ENCODE peak calls at places on chromosomes 12 and 14, in ten cellular contexts. E is testis; Y is MM.1S; D is heart left ventricle; X is WERI-Rb-1; Z is tibial nerve; G is HFF-Myc; R is GM12878; P is CD8-positive, alpha-beta T cell; S is psoas muscle. C is an unnamed sample.

GRCh38 chr12:50057000-50057841 is at the start of gene ASIC1:
- DNase-seq in E (peak; percentile 79), Y (peak; percentile 37), D (peak; percentile 66), X (peak; percentile 87), Z (peak; percentile 42), G (no peak), R (no peak), P (peak; percentile 14), S (peak; percentile 86), C (peak; percentile 75)

GRCh38 chr14:106094654-106095189 is 568.3 kb downstream of the TMEM121 start:
- DNase-seq in E (no peak), Y (no peak), D (no peak), X (peak; percentile 65), Z (no peak), G (no peak), R (no peak), P (no peak), S (peak; percentile 52), C (peak; percentile 6)

GRCh38 chr12:63844391-63845341 is at the start of gene SRGAP1:
- DNase-seq in E (peak; percentile 76), Y (no peak), D (peak; percentile 70), X (peak; percentile 58), Z (peak; percentile 50), G (no peak), R (no peak), P (no peak), S (peak; percentile 81), C (peak; percentile 26)

GRCh38 chr12:10395390-10395998 is 5.7 kb upstream of the KLRK1 start:
- DNase-seq in E (no peak), Y (no peak), D (no peak), X (no peak), Z (no peak), G (peak; percentile 79), R (peak; percentile 60), P (no peak), S (no peak), C (peak; percentile 12)

GRCh38 chr12:92759634-92760268 is 57.0 kb downstream of the PLEKHG7 start:
- DNase-seq in E (no peak), Y (no peak), D (no peak), X (no peak), Z (no peak), G (peak; percentile 90), R (no peak), P (no peak), S (no peak), C (no peak)

GRCh38 chr12:109627633-109628032 is 54.0 kb downstream of the MVK start:
- DNase-seq in E (no peak), Y (no peak), D (no peak), X (no peak), Z (no peak), G (no peak), R (no peak), P (no peak), S (no peak), C (no peak)

GRCh38 chr12:57430117-57430930 is 519 bp downstream of the R3HDM2 start:
- DNase-seq in E (peak; percentile 50), Y (peak; percentile 66), D (peak; percentile 54), X (no peak), Z (no peak), G (no peak), R (no peak), P (peak; percentile 33), S (peak; percentile 76), C (peak; percentile 41)

GRCh38 chr14:58680698-58681097 is 42.9 kb downstream of the DACT1 start:
- DNase-seq in E (no peak), Y (no peak), D (no peak), X (no peak), Z (no peak), G (no peak), R (no peak), P (no peak), S (no peak), C (no peak)

GRCh38 chr12:114848661-114849060 is 164.7 kb upstream of the TBX3 start:
- DNase-seq in E (peak; percentile 16), Y (no peak), D (no peak), X (no peak), Z (no peak), G (no peak), R (no peak), P (no peak), S (no peak), C (no peak)

GRCh38 chr14:52121441-52121840 is 52.6 kb upstream of the NID2 start:
- DNase-seq in E (no peak), Y (no peak), D (no peak), X (no peak), Z (no peak), G (no peak), R (no peak), P (no peak), S (no peak), C (no peak)

DNA sequence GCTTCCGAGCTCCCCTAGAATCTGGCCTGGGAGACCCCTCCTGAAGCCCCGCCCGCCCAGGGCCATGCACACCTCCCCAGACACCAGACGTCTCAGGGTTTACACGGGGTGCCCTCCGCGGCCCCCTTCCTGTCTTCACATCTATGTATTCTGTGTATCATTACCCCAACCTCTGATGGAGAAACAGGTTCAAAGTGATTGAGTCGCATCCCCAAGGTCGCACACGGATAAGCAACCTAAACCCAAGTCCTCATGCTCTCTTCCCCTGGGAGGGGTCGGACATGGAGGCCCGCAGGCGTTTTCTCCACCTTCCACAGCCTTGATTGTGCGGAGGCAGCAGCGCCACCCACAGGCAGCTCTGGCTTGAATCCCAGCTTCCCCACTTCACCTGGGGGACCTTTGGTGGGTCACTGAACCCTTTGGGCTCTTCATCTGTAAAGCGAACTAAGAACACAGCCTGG is 237.3 kb downstream of the BCL11B start:
- DNase-seq in E (peak; percentile 23), Y (no peak), D (no peak), X (no peak), Z (no peak), G (no peak), R (no peak), P (no peak), S (no peak), C (no peak)
- TF ChIP-seq CTCF in E (no peak), Y (no peak), D (no peak), X (peak; percentile 29), Z (no peak), G (no peak), R (no peak), P (no peak), S (no peak), C (no peak)

GRCh38 chr12:58804749-58805148 is 115.6 kb downstream of the LRIG3 start:
- DNase-seq in E (no peak), Y (peak; percentile 30), D (no peak), X (peak; percentile 19), Z (no peak), G (no peak), R (no peak), P (no peak), S (no peak), C (no peak)
- TF ChIP-seq CTCF in E (no peak), Y (peak; percentile 47), D (no peak), X (peak; percentile 35), Z (no peak), G (peak; percentile 42), R (peak; percentile 60), P (no peak), S (no peak), C (peak; percentile 42)

DNA sequence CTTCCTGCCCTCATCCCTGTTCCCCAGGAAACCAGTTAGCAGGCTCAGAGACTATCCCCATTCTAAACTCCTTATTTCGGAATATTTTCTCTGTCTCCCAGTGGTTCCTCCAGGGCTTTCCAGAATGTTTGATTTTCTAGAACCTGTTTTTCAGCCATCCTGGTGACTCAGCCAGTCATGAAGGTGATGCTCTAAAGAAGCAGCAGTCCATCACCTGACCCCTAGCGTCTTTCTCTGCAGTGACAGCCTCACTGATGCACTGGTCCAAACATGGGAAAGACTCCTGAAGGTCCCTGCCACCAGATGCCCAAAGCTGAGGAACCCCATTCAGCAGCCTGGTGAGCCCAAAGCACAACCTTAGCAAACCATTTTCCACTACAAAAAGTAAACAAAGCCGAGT is 212.6 kb downstream of the PHETA1 start:
- DNase-seq in E (no peak), Y (no peak), D (no peak), X (no peak), Z (no peak), G (no peak), R (no peak), P (no peak), S (no peak), C (no peak)
- TF ChIP-seq CTCF in E (no peak), Y (no peak), D (no peak), X (no peak), Z (no peak), G (no peak), R (no peak), P (no peak), S (no peak), C (no peak)

GRCh38 chr12:44247588-44247987 is 411.7 kb downstream of the TMEM117 start:
- DNase-seq in E (no peak), Y (no peak), D (no peak), X (peak; percentile 13), Z (no peak), G (no peak), R (no peak), P (no peak), S (no peak), C (no peak)
- TF ChIP-seq CTCF in E (no peak), Y (no peak), D (no peak), X (peak; percentile 42), Z (no peak), G (no peak), R (peak; percentile 17), P (no peak), S (no peak), C (peak; percentile 7)

DNA sequence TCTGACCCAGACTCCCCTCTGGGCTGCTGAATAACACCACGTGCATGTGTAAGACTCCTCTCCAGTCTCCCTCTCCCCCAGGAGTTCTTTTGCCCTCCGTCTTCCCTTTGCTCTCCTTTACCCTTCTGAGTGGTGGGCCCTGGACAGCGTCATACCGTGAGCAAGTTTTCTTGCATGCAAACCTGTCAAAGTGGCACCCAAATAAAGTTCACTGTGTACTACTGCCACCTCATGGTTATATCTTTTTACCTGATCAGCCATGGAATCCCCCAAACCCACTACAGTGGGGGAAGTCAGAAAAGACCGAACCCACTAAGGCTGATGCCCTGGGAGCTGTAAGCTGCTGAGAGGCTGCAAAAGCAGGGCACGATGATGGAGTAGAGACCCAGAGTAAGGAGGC is 131.1 kb upstream of the VRK1 start:
- DNase-seq in E (no peak), Y (no peak), D (no peak), X (no peak), Z (no peak), G (no peak), R (no peak), P (no peak), S (no peak), C (no peak)
- TF ChIP-seq CTCF in E (no peak), Y (no peak), D (no peak), X (peak; percentile 14), Z (no peak), G (no peak), R (no peak), P (no peak), S (no peak), C (no peak)

C was measured in GM13977.